ENCODE peak calls at places on chromosomes 13 and 19, in ten cellular contexts. Z, M, F, C, P, N, G, J, U and S are unnamed samples.

GRCh38 chr13:108915095-108915633 is 285.8 kb downstream of the MYO16 start:
- DNase-seq in U (no peak), C (peak; percentile 27), M (peak; percentile 50), P (peak; percentile 77), Z (no peak), G (peak; percentile 53), F (peak; percentile 49), N (no peak), J (no peak), S (peak; percentile 13)

GRCh38 chr19:35896643-35897040 is 3.7 kb downstream of the NFKBID start:
- DNase-seq in G (no peak), P (no peak), U (no peak), Z (no peak), M (no peak), C (no peak), N (no peak), F (no peak), J (no peak), S (no peak)

GRCh38 chr13:36163809-36164308 is 32.7 kb upstream of the DCLK1 start:
- DNase-seq in P (no peak), U (peak; percentile 79), G (peak; percentile 95), M (peak; percentile 87), Z (peak; percentile 33), F (no peak), N (no peak), J (peak; percentile 51), C (peak; percentile 55), S (peak; percentile 67)

GRCh38 chr19:2083174-2083854 is 12.8 kb downstream of the MOB3A start:
- DNase-seq in N (no peak), P (no peak), Z (peak; percentile 25), U (peak; percentile 80), M (no peak), C (no peak), F (no peak), J (no peak), G (no peak), S (no peak)

GRCh38 chr13:68099616-68100015 is 869.5 kb upstream of the PCDH9 start:
- DNase-seq in J (no peak), F (peak; percentile 11), Z (no peak), G (peak; percentile 81), P (no peak), U (no peak), C (peak; percentile 13), N (peak; percentile 0), M (peak; percentile 17), S (peak; percentile 31)

GRCh38 chr19:16920816-16921529 is 32.2 kb downstream of the F2RL3 start:
- DNase-seq in Z (no peak), G (peak; percentile 92), J (peak; percentile 43), U (no peak), M (peak; percentile 88), F (no peak), P (no peak), N (peak; percentile 42), C (peak; percentile 67), S (peak; percentile 89)

GRCh38 chr13:27005556-27005955 is 166.1 kb downstream of the USP12 start:
- DNase-seq in N (no peak), Z (no peak), J (no peak), F (no peak), U (peak; percentile 42), G (no peak), C (no peak), P (no peak), M (no peak), S (no peak)

GRCh38 chr13:77397636-77398035 is 70.7 kb upstream of the MYCBP2 start:
- DNase-seq in C (no peak), G (no peak), F (no peak), P (no peak), J (no peak), Z (no peak), M (no peak), N (no peak), U (no peak), S (no peak)

GRCh38 chr13:97586941-97587340 is 153.0 kb downstream of the RAP2A start:
- DNase-seq in P (no peak), F (no peak), J (no peak), M (no peak), C (no peak), G (no peak), N (no peak), U (no peak), Z (no peak), S (no peak)

GRCh38 chr13:113297370-113297871 is 382 bp downstream of the LAMP1 start:
- DNase-seq in P (peak; percentile 28), N (no peak), U (peak; percentile 77), Z (peak; percentile 29), G (no peak), J (no peak), M (no peak), F (no peak), C (no peak), S (no peak)

GRCh38 chr13:65999441-65999840 is 1230.7 kb downstream of the PCDH9 start:
- DNase-seq in M (no peak), F (no peak), P (no peak), C (no peak), N (no peak), U (no peak), J (no peak), Z (no peak), G (no peak), S (peak; percentile 1)

GRCh38 chr19:41554902-41555301 is 21.1 kb upstream of the CEACAM21 start:
- DNase-seq in U (no peak), F (no peak), Z (no peak), M (no peak), J (no peak), C (no peak), P (peak; percentile 54), G (no peak), N (no peak), S (no peak)

GRCh38 chr13:68257111-68257842 is 1027.1 kb upstream of the PCDH9 start:
- DNase-seq in P (no peak), J (no peak), U (no peak), F (no peak), C (no peak), Z (no peak), M (no peak), G (peak; percentile 12), N (no peak), S (no peak)

GRCh38 chr13:52109096-52109495 is 19.8 kb downstream of the NEK5 start:
- DNase-seq in J (no peak), G (no peak), Z (no peak), N (no peak), F (no peak), C (no peak), M (no peak), P (no peak), U (no peak), S (no peak)

GRCh38 chr13:50511877-50512332 is 331.6 kb downstream of the DLEU7 start:
- DNase-seq in Z (no peak), C (no peak), J (no peak), M (no peak), P (no peak), G (no peak), N (no peak), F (no peak), U (no peak), S (no peak)
- H3K27ac ChIP-seq in Z (peak overlapping the region; percentile 78), C (no peak overlapping the region), J (peak overlapping the region; percentile 88), M (no peak overlapping the region), P (no peak overlapping the region), G (no peak overlapping the region), N (no peak overlapping the region), F (no peak overlapping the region), U (peak overlapping the region; percentile 80), S (no peak overlapping the region)

GRCh38 chr13:73268306-73268705 is 209.5 kb downstream of the KLF5 start:
- DNase-seq in G (peak; percentile 7), P (no peak), U (no peak), N (no peak), Z (no peak), F (no peak), M (peak; percentile 65), C (no peak), J (peak; percentile 15), S (peak; percentile 77)
- TF ChIP-seq CTCF in G (no peak), P (no peak), U (no peak), N (no peak), Z (no peak), F (no peak), M (no peak), C (no peak), J (no peak), S (no peak)

GRCh38 chr19:23054456-23054855 is 51.5 kb upstream of the ZNF728 start:
- DNase-seq in G (no peak), U (no peak), Z (no peak), M (no peak), F (no peak), P (no peak), J (no peak), C (no peak), N (no peak), S (no peak)

GRCh38 chr19:23055501-23055900 is 52.5 kb upstream of the ZNF728 start:
- DNase-seq in P (no peak), F (no peak), N (no peak), J (no peak), Z (no peak), M (no peak), U (no peak), G (no peak), C (no peak), S (no peak)

GRCh38 chr19:23060016-23060415 is 56.8 kb upstream of the ZNF730 start:
- DNase-seq in J (no peak), M (no peak), G (no peak), N (no peak), C (no peak), U (no peak), P (no peak), Z (no peak), F (no peak), S (no peak)

GRCh38 chr19:23055946-23056345 is 53.0 kb upstream of the ZNF728 start:
- DNase-seq in N (no peak), U (no peak), G (no peak), F (no peak), M (no peak), C (no peak), J (no peak), P (no peak), Z (no peak), S (no peak)

GRCh38 chr19:23056516-23056915 is 53.5 kb upstream of the ZNF728 start:
- DNase-seq in P (no peak), G (no peak), Z (no peak), J (no peak), C (no peak), U (no peak), M (no peak), N (no peak), F (no peak), S (no peak)
- H3K27ac ChIP-seq in P (no peak overlapping the region), G (no peak overlapping the region), Z (no peak overlapping the region), J (no peak overlapping the region), C (no peak overlapping the region), U (no peak overlapping the region), M (no peak overlapping the region), N (no peak overlapping the region), F (no peak overlapping the region), S (no peak overlapping the region)

DNA sequence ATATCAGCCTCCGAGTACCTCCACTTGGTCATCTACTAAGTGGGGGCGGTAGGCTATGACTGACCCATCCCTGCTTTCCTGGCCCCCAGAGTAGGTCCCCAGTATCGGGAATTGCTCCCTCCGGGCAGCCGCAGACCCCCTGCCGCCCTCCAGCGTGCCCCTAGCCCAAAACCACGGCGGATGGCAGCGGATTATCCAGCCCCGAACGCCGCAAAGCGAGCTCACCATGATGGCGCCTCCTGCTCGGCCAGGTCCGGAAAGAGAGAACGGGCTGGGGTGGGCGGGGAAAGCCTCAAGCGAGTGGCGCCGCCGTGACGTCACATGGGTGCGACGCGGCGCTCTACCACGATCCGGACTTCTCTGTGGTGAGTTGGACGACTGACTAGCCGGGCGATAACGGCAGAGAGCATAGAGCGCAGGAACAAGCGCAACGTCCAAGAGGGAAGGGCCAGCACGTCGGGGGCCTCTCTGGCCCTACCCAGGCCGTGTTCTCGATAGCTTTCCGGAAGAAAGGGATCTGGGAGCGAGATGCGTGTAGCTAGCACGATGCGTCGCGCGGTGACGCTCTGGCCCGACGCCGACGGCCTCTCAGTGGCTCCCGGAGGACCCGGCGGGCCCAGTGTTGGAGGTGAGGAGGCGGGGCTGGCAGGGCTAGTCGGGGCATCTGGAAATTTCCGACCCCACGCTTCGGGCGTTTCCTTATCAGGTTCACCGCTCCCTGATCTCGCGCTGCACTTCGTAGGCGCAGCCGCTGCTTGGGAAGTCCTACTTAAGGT is at the start of the genes RPL18 and SPHK2:
- DNase-seq in G (peak; percentile 100), Z (peak; percentile 99), M (peak; percentile 100), F (peak; percentile 100), U (peak; percentile 100), N (peak; percentile 99), J (peak; percentile 98), P (peak; percentile 100), C (peak; percentile 100), S (peak; percentile 97)
- TF ChIP-seq CTCF in G (no peak), Z (no peak), M (peak; percentile 0), F (no peak), U (no peak), N (no peak), J (no peak), P (no peak), C (no peak), S (no peak)